ENCODE peak calls at places on chromosomes 16 and 17, in four cellular contexts. C is HepG2, A is GM12878, P is K562. Q is an unnamed sample.

GRCh38 chr17:17467720-17468119 is 9.1 kb upstream of the MED9 start:
- DNase-seq in P (no peak), A (no peak), C (no peak), Q (no peak)

GRCh38 chr16:82452002-82452741 is 174.6 kb upstream of the CDH13 start:
- DNase-seq in A (no peak), P (no peak), C (no peak), Q (no peak)

GRCh38 chr16:65136656-65137055 is 14.8 kb upstream of the CDH11 start:
- DNase-seq in C (no peak), A (no peak), P (no peak), Q (no peak)

GRCh38 chr17:19275457-19276082 is 38.4 kb downstream of the EPN2 start:
- DNase-seq in C (no peak), A (no peak), P (no peak), Q (no peak)

GRCh38 chr17:44444735-44445105 is 55.3 kb upstream of the ITGA2B start:
- DNase-seq in C (no peak), P (no peak), A (no peak), Q (no peak)

GRCh38 chr16:14304891-14305459 is 233.9 kb downstream of the MRTFB start:
- DNase-seq in C (no peak), P (no peak), A (no peak), Q (no peak)

GRCh38 chr17:76416899-76417298 is 32.5 kb downstream of the SPHK1 start:
- DNase-seq in C (no peak), P (no peak), A (no peak), Q (no peak)

GRCh38 chr16:67537636-67538591 is 9.3 kb downstream of the RIPOR1 start:
- DNase-seq in C (no peak), P (no peak), A (no peak), Q (peak)

GRCh38 chr17:47806026-47806912 is 15.3 kb downstream of the OSBPL7 start:
- DNase-seq in C (no peak), P (no peak), A (no peak), Q (no peak)

GRCh38 chr16:23607740-23608139 is 11.6 kb upstream of the NDUFAB1 start:
- DNase-seq in P (no peak), A (no peak), C (no peak), Q (no peak)

GRCh38 chr16:1276580-1276878 is 20.7 kb downstream of the TPSD1 start:
- DNase-seq in P (no peak), C (no peak), A (no peak), Q (no peak)

GRCh38 chr17:30235386-30236296 is at the start of gene SLC6A4:
- DNase-seq in C (no peak), A (no peak), P (no peak), Q (peak)

GRCh38 chr16:75621170-75621477 is 2.0 kb downstream of the ADAT1 start:
- DNase-seq in C (peak), P (peak), A (no peak), Q (no peak)

GRCh38 chr17:2797226-2797625 is 988 bp downstream of the RAP1GAP2 start:
- DNase-seq in C (no peak), P (no peak), A (no peak), Q (no peak)

GRCh38 chr16:3458852-3459361 is 15.4 kb downstream of the NAA60 start:
- DNase-seq in P (peak), C (peak), A (no peak), Q (no peak)

GRCh38 chr17:66807182-66807581 is 27.7 kb upstream of the CACNG5 start:
- DNase-seq in A (no peak), C (no peak), P (no peak), Q (no peak)

GRCh38 chr16:3503513-3503912 is 2.7 kb downstream of the CLUAP1 start:
- DNase-seq in P (no peak), A (no peak), C (no peak), Q (no peak)

GRCh38 chr16:29645699-29646187 is 17.3 kb upstream of the SPN start:
- DNase-seq in A (peak), P (peak), C (peak), Q (no peak)

GRCh38 chr16:57956270-57956808 is 14.6 kb downstream of the CNGB1 start:
- DNase-seq in P (no peak), A (no peak), C (no peak), Q (no peak)

GRCh38 chr16:10868562-10869469 is 8.2 kb upstream of the CIITA start:
- DNase-seq in A (no peak), C (no peak), P (no peak), Q (no peak)

GRCh38 chr16:17331071-17331521 is 139.7 kb downstream of the XYLT1 start:
- DNase-seq in A (no peak), P (no peak), C (no peak), Q (no peak)

GRCh38 chr16:3948378-3948995 is 68.0 kb upstream of the CREBBP start:
- DNase-seq in P (no peak), C (no peak), A (no peak), Q (no peak)

GRCh38 chr16:28011223-28011622 is 52.3 kb downstream of the GSG1L start:
- DNase-seq in A (no peak), C (no peak), P (no peak), Q (no peak)

GRCh38 chr17:66548659-66549311 is 246.4 kb downstream of the PRKCA start:
- DNase-seq in C (no peak), P (no peak), A (no peak), Q (no peak)

DNA sequence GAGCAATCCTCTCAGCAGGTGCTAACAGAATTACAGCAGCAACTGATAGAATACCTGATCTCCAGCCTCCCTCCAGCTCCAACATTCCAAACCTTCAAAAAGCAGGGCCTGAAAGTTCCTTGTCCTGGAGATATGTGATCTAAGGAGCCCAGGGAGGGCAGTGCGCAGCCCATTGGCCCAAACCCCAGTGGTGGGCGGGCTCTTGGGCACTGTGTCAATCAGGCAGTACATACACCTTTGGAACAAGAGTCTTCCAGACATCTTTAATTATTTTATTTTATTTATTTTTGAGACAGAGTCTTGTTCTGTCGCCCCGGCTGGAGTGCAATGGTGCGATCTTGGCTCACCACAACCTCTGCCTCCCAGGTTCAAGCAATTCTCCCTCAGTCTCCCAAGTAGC is 24.2 kb downstream of the SLC12A3 start:
- DNase-seq in C (no peak), A (no peak), P (peak), Q (no peak)
- TF ChIP-seq CREM in C (no peak), A (no peak), P (no peak), Q (no peak)

DNA sequence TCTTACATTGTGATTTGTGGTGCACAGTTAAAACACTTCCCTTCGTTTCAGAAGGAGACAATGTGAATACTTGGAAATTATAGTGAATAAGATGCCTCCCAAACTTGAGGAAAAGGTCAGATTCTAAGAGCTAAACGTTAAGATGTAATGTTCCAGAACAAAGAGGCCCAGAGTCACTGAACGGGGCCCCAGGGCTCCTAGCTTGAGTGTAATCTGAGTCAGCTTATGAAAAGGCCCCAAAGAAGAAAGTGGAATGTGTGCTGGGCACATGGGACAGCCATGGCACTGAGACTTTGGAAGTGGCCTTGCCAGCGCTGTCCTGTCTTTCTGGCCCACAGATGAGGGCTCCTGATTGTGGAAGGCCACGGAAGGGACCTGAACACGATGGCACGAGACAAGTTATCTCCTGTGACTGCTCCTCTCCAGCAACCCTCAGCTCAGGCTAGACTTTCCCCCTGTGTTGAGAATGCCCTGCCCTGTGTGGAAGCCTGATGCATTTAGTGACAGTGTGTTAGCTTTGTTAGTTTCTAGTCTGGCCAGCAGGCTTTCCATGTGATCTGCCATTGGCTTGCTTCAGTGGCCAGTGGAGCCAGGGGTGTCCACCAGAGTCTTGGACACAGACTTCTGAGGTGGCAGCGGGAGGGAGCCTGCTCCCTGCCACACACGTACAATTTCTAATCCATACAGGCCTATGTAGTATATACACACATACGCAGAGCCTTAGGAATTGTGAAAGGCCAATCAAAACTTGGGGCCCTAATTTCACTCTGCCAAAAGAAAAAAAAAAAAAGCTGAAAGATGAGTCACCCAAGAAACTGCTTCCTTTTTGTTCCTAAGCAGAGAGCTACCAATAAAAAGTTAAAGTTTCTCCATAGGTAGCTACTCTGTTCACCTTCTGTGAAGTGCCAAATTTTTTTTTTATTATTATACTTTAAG is 13.1 kb downstream of the SPATA33 start:
- DNase-seq in P (no peak), A (no peak), C (peak), Q (no peak)
- TF ChIP-seq TCF7 in P (no peak), A (no peak), C (no peak), Q (no peak)

GRCh38 chr16:89581861-89582563 is 6.5 kb downstream of the CPNE7 start:
- DNase-seq in C (peak), P (no peak), A (no peak), Q (no peak)

GRCh38 chr16:89583197-89583894 is 7.8 kb downstream of the CPNE7 start:
- DNase-seq in A (no peak), P (no peak), C (no peak), Q (no peak)

GRCh38 chr16:89579351-89579750 is 3.8 kb downstream of the CPNE7 start:
- DNase-seq in A (no peak), P (no peak), C (no peak), Q (no peak)

GRCh38 chr16:89582614-89583196 is 7.1 kb downstream of the CPNE7 start:
- DNase-seq in C (no peak), P (no peak), A (no peak), Q (no peak)

DNA sequence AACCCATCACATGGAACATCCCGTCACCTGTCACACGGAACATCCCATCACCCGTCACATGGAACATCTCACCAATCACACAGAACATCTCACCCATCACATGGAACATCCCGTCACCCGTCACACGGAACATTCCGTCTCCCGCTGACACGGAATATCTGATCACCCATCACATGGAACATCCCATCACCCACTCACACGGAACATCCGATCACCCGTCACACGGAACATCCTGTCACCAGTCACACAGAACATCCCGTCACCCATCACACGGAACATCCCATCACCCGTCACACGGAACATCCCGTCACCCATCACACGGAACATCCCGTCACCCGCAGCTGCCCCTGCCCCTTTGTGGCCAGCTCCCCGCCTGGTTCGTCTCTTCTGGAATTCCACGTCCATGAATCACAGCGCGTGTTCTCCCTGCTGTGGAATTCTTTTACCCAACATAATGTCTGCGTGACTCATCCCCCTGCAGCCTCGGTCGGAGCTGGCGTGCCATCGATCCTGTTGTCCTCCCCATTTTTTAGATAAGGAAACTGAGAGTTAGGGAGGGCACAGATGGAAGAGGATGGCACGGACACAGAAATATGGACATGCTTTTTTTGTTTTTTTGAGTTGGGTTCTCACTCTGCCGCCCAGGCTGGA is 5.6 kb downstream of the CPNE7 start:
- DNase-seq in P (no peak), A (no peak), C (peak), Q (no peak)
- TF ChIP-seq CREM in P (no peak), A (no peak), C (no peak), Q (no peak)

GRCh38 chr17:81409190-81409935 is 14.1 kb downstream of the BAHCC1 start:
- DNase-seq in C (no peak), A (no peak), P (peak), Q (peak)
- TF ChIP-seq TCF7 in C (no peak), A (no peak), P (no peak), Q (no peak)

DNA sequence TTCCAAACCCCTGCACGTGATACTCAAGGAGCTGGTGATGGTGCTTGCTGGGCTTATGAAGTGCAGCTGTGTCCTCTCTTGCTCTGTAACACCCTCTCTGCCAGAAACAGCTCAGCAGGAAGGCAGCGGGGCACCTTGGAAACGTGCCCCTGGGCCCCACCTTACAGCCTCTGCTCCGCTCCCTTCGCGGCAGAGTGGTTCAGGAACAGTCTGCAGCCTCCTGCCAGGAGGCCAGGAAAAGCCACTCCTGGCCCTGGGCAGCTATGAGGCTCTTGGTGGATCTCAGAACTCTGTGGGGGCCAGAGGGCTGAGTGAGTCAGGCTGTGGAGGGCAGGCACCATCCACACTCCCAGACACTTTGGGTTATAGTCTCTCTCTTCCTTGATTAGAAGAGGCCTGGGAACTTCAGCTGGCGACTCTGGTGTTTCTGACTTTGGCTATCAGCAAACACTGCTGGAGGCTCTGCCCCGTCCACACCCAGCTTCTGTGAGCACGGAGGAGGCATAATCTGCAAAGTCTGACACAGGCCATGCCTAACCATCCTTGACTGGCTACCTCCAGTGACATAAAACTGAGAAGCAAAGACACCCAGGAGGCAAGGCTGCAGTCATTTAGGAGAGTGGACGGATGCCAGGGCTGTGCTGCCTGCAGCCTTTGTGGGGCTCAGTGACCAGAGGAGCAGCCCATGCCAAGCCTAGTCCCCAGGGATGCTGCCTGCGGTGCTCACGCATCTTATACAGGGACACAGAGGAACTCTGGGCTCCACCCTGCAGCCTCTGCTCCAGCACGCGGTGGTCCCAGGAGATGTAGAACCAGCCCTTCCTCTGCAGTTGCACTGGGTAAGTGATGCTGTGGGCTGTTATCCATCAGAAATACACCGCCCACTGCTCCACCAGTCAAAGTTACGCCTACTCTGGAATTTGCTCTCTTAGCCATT is 65.3 kb downstream of the METRNL start:
- DNase-seq in C (no peak), P (no peak), A (no peak), Q (no peak)
- TF ChIP-seq CREM in C (no peak), P (no peak), A (no peak), Q (no peak)

GRCh38 chr17:42428141-42428944 is 5.3 kb upstream of the CAVIN1 start:
- DNase-seq in A (no peak), P (no peak), C (peak), Q (peak)
- TF ChIP-seq TCF7 in A (no peak), P (no peak), C (no peak), Q (no peak)

DNA sequence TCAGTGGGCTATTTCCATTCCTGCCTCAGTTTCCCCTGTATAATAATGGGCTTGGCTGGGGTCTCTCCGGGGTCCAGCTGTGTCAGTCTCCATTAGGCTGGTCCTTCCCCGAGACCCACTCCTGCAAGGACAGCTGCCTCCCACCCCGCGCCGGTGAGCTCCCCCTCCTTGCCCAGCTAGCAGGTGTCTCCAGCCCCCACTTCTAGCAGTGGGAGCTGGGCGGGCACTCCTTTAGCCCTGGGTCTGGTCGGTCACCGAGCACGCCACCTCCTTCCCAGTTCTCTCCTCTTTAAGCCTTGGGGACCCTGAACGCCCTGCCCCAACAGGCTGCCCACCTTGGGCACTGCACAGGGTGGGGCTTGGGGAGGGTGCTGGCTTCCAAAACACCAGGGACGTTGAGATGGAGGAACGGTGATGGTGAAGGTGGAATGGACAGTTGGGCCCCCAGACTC is 10.5 kb downstream of the TBX2 start:
- DNase-seq in C (no peak), A (no peak), P (no peak), Q (no peak)
- TF ChIP-seq CREM in C (no peak), A (no peak), P (no peak), Q (no peak)

DNA sequence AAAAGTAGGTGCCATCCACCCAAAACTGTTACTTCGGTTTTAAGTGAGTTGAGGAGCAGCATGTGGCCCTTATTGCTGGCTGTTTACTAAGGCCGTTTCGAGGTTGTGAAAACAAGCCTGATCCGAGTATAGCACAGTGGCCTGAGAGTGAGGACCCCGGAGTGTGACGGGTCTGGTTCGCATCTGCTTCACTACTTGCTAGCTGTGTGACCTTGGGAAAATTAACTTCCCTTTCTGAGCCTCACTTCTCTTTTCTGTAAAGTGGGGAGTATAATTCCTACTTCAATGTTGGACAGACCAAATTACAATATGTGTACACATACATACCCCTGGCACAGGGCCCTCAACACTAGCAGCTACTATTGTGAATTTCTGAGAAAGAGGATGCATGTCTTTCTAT is 11.7 kb upstream of the HEATR6 start:
- DNase-seq in P (no peak), A (no peak), C (no peak), Q (no peak)
- TF ChIP-seq TCF7 in P (no peak), A (no peak), C (no peak), Q (no peak)

GRCh38 chr16:86156155-86156554 is 257.2 kb downstream of the IRF8 start:
- DNase-seq in P (no peak), A (no peak), C (no peak), Q (no peak)
- TF ChIP-seq CREM in P (no peak), A (no peak), C (no peak), Q (no peak)